ENCODE peak calls at places on chromosomes 3 and 15, in five cellular contexts. I, A, K, O and W are unnamed samples.

GRCh38 chr3:38479431-38480092 is 16.6 kb upstream of the EXOG start:
- DNase-seq in I (peak), A (peak), K (peak), O (peak), W (peak)

GRCh38 chr3:192833177-192833890 is 84.3 kb downstream of the MB21D2 start:
- DNase-seq in I (no peak), A (no peak), K (no peak), O (no peak), W (no peak)

GRCh38 chr3:29153811-29154210 is 127.1 kb upstream of the RBMS3 start:
- DNase-seq in I (peak), A (no peak), K (no peak), O (no peak), W (no peak)

GRCh38 chr3:141233457-141234161 is 2.0 kb downstream of the PXYLP1 start:
- DNase-seq in I (no peak), A (no peak), K (no peak), O (no peak), W (peak)

GRCh38 chr3:185979721-185980121 is 41.9 kb upstream of the TRA2B start:
- DNase-seq in I (no peak), A (no peak), K (no peak), O (no peak), W (no peak)

GRCh38 chr15:52678036-52678467 is 1.1 kb downstream of the ATOSA start:
- DNase-seq in I (peak), A (peak), K (peak), O (no peak), W (peak)

GRCh38 chr3:141279074-141279945 is 47.7 kb downstream of the PXYLP1 start:
- DNase-seq in I (no peak), A (peak), K (peak), O (no peak), W (peak)

GRCh38 chr3:179309225-179310109 is 13.4 kb upstream of the ZNF639 start:
- DNase-seq in I (no peak), A (no peak), K (no peak), O (no peak), W (no peak)

GRCh38 chr3:123750209-123750608 is 133.9 kb downstream of the MYLK start:
- DNase-seq in I (no peak), A (no peak), K (no peak), O (no peak), W (no peak)

GRCh38 chr15:100052716-100053475 is 288.9 kb downstream of the ADAMTS17 start:
- DNase-seq in I (no peak), A (no peak), K (no peak), O (no peak), W (no peak)

GRCh38 chr15:39075311-39075710 is 505.6 kb upstream of the THBS1 start:
- DNase-seq in I (no peak), A (no peak), K (no peak), O (no peak), W (no peak)

GRCh38 chr15:48993411-48993810 is 29.7 kb upstream of the SHC4 start:
- DNase-seq in I (no peak), A (no peak), K (no peak), O (no peak), W (no peak)

GRCh38 chr3:123008808-123009207 is 18.8 kb downstream of the SEMA5B start:
- DNase-seq in I (no peak), A (no peak), K (no peak), O (no peak), W (no peak)